ENCODE peak calls at places on chromosomes 3 and 15, in ten cellular contexts. W, R, T, I, Q, X, A, F, C and G are unnamed samples.

GRCh38 chr15:64845183-64845611 is 3.5 kb downstream of the PLEKHO2 start:
- DNase-seq in W (no peak), R (no peak), T (no peak), I (no peak), Q (no peak), X (no peak), A (no peak), F (no peak), C (no peak), G (no peak)

GRCh38 chr15:70487380-70487725 is 276.0 kb downstream of the UACA start:
- DNase-seq in W (no peak), R (no peak), T (peak; percentile 43), I (no peak), Q (no peak), X (no peak), A (no peak), F (no peak), C (no peak), G (no peak)

GRCh38 chr3:155252535-155252934 is 40.9 kb downstream of the STRIT1 start:
- DNase-seq in W (no peak), R (no peak), T (no peak), I (no peak), Q (no peak), X (no peak), A (peak; percentile 1), F (no peak), C (no peak), G (no peak)

GRCh38 chr3:37862219-37862711 is 585 bp downstream of the CTDSPL start:
- DNase-seq in W (peak; percentile 14), R (peak; percentile 23), T (peak; percentile 56), I (no peak), Q (no peak), X (no peak), A (peak; percentile 38), F (peak; percentile 63), C (peak; percentile 74), G (no peak)

GRCh38 chr15:35674873-35675781 is 129.2 kb upstream of the DPH6 start:
- DNase-seq in W (no peak), R (no peak), T (no peak), I (no peak), Q (no peak), X (no peak), A (no peak), F (no peak), C (no peak), G (no peak)

GRCh38 chr3:13548696-13549512 is at the start of gene FBLN2:
- DNase-seq in W (no peak), R (no peak), T (no peak), I (no peak), Q (peak; percentile 63), X (no peak), A (no peak), F (peak; percentile 66), C (no peak), G (no peak)

GRCh38 chr3:64684715-64685261 is 3.0 kb downstream of the ADAMTS9 start:
- DNase-seq in W (no peak), R (peak; percentile 59), T (no peak), I (no peak), Q (peak; percentile 56), X (no peak), A (no peak), F (peak; percentile 37), C (no peak), G (no peak)

GRCh38 chr3:28042707-28043106 is 198.7 kb upstream of the CMC1 start:
- DNase-seq in W (no peak), R (no peak), T (no peak), I (no peak), Q (no peak), X (no peak), A (no peak), F (no peak), C (no peak), G (no peak)

GRCh38 chr15:75031773-75032302 is 8.4 kb downstream of the PPCDC start:
- DNase-seq in W (peak; percentile 18), R (no peak), T (no peak), I (no peak), Q (no peak), X (no peak), A (no peak), F (no peak), C (no peak), G (no peak)

GRCh38 chr3:66196633-66197032 is 24.2 kb upstream of the SLC25A26 start:
- DNase-seq in W (no peak), R (peak; percentile 7), T (no peak), I (no peak), Q (no peak), X (no peak), A (no peak), F (no peak), C (peak; percentile 11), G (no peak)

GRCh38 chr3:115239717-115240116 is 92.6 kb upstream of the ZBTB20 start:
- DNase-seq in W (no peak), R (peak; percentile 90), T (no peak), I (no peak), Q (peak; percentile 74), X (peak; percentile 86), A (peak; percentile 96), F (peak; percentile 33), C (peak; percentile 93), G (peak; percentile 92)

GRCh38 chr15:67935244-67935643 is 95.4 kb upstream of the RNU6-1 start:
- DNase-seq in W (no peak), R (no peak), T (no peak), I (no peak), Q (no peak), X (no peak), A (no peak), F (no peak), C (no peak), G (no peak)

GRCh38 chr15:71272932-71273331 is 157.7 kb downstream of the THSD4 start:
- DNase-seq in W (no peak), R (no peak), T (no peak), I (no peak), Q (no peak), X (peak; percentile 57), A (no peak), F (no peak), C (no peak), G (no peak)

GRCh38 chr3:54857343-54857742 is 70.5 kb downstream of the LRTM1 start:
- DNase-seq in W (no peak), R (peak; percentile 51), T (no peak), I (no peak), Q (peak; percentile 46), X (no peak), A (no peak), F (no peak), C (no peak), G (no peak)

GRCh38 chr15:58478579-58478978 is 46.8 kb downstream of the LIPC start:
- DNase-seq in W (no peak), R (no peak), T (no peak), I (no peak), Q (no peak), X (no peak), A (no peak), F (no peak), C (no peak), G (no peak)

GRCh38 chr3:139808196-139808595 is 126.8 kb upstream of the CLSTN2 start:
- DNase-seq in W (no peak), R (no peak), T (no peak), I (no peak), Q (no peak), X (no peak), A (no peak), F (no peak), C (no peak), G (no peak)

GRCh38 chr3:10198761-10199688 is 34.3 kb downstream of the IRAK2 start:
- DNase-seq in W (peak; percentile 13), R (peak; percentile 52), T (peak; percentile 89), I (peak; percentile 44), Q (no peak), X (no peak), A (peak; percentile 76), F (no peak), C (peak; percentile 31), G (peak; percentile 37)

GRCh38 chr3:13869944-13870343 is 9.9 kb downstream of the WNT7A start:
- DNase-seq in W (no peak), R (no peak), T (no peak), I (no peak), Q (no peak), X (no peak), A (no peak), F (no peak), C (no peak), G (no peak)

GRCh38 chr3:41688595-41689380 is 273.1 kb downstream of the ULK4 start:
- DNase-seq in W (no peak), R (no peak), T (no peak), I (no peak), Q (no peak), X (no peak), A (peak; percentile 45), F (no peak), C (no peak), G (no peak)

GRCh38 chr3:30170681-30171438 is 435.5 kb upstream of the TGFBR2 start:
- DNase-seq in W (no peak), R (no peak), T (no peak), I (no peak), Q (no peak), X (no peak), A (no peak), F (no peak), C (no peak), G (no peak)

GRCh38 chr15:28128036-28128435 is 28.9 kb upstream of the OCA2 start:
- DNase-seq in W (no peak), R (no peak), T (no peak), I (no peak), Q (no peak), X (no peak), A (no peak), F (peak; percentile 41), C (no peak), G (no peak)

GRCh38 chr15:48681274-48681840 is 35.8 kb upstream of the FBN1 start:
- DNase-seq in W (no peak), R (no peak), T (no peak), I (no peak), Q (peak; percentile 21), X (no peak), A (no peak), F (no peak), C (no peak), G (no peak)

GRCh38 chr15:49669288-49669687 is 48.4 kb downstream of the DTWD1 start:
- DNase-seq in W (no peak), R (no peak), T (no peak), I (no peak), Q (no peak), X (no peak), A (no peak), F (no peak), C (no peak), G (no peak)

GRCh38 chr3:40780801-40781406 is 256.1 kb downstream of the ZNF621 start:
- DNase-seq in W (no peak), R (no peak), T (no peak), I (no peak), Q (no peak), X (no peak), A (no peak), F (peak; percentile 60), C (no peak), G (no peak)

GRCh38 chr15:66743703-66744536 is 41.9 kb downstream of the SMAD6 start:
- DNase-seq in W (no peak), R (no peak), T (no peak), I (no peak), Q (no peak), X (no peak), A (no peak), F (no peak), C (no peak), G (no peak)

GRCh38 chr3:60536420-60536819 is 714.8 kb downstream of the FHIT start:
- DNase-seq in W (no peak), R (no peak), T (no peak), I (no peak), Q (no peak), X (no peak), A (no peak), F (no peak), C (no peak), G (no peak)

GRCh38 chr3:187777331-187778046 is 32.2 kb upstream of the BCL6 start:
- DNase-seq in W (peak; percentile 82), R (no peak), T (peak; percentile 75), I (no peak), Q (no peak), X (no peak), A (no peak), F (no peak), C (no peak), G (no peak)

GRCh38 chr3:134143828-134144390 is 106.8 kb downstream of the RYK start:
- DNase-seq in W (no peak), R (no peak), T (no peak), I (no peak), Q (no peak), X (no peak), A (no peak), F (no peak), C (no peak), G (no peak)